ENCODE peak calls at places on chromosomes 16 and 17, in five cellular contexts. One of them, this sample, is unnamed.

GRCh38 chr17:63854709-63855108 is 12.2 kb upstream of the SMARCD2 start:
- DNase-seq in CD4-positive, alpha-beta T cell: no peak
- DNase-seq in Calu3: no peak
- DNase-seq in fibroblast of lung: no peak
- DNase-seq in AG10803: no peak
- DNase-seq in this sample: no peak

GRCh38 chr17:80169107-80169506 is 723 bp upstream of the CARD14 start:
- DNase-seq in CD4-positive, alpha-beta T cell: no peak
- DNase-seq in AG10803: no peak
- DNase-seq in Calu3: no peak
- DNase-seq in fibroblast of lung: no peak
- DNase-seq in this sample: no peak

GRCh38 chr17:77322534-77323412 is 182.0 kb downstream of the SEC14L1 start:
- DNase-seq in fibroblast of lung: peak
- DNase-seq in CD4-positive, alpha-beta T cell: no peak
- DNase-seq in Calu3: peak
- DNase-seq in AG10803: peak
- DNase-seq in this sample: no peak

GRCh38 chr17:48954300-48954755 is 9.7 kb upstream of the SNF8 start:
- DNase-seq in fibroblast of lung: peak
- DNase-seq in CD4-positive, alpha-beta T cell: no peak
- DNase-seq in Calu3: peak
- DNase-seq in AG10803: peak
- DNase-seq in this sample: no peak

GRCh38 chr16:72635104-72635503 is 412.8 kb downstream of the ZFHX3 start:
- DNase-seq in CD4-positive, alpha-beta T cell: no peak
- DNase-seq in fibroblast of lung: no peak
- DNase-seq in Calu3: no peak
- DNase-seq in AG10803: no peak
- DNase-seq in this sample: no peak

GRCh38 chr16:15746332-15746731 is 96.3 kb downstream of the NDE1 start:
- DNase-seq in Calu3: no peak
- DNase-seq in fibroblast of lung: no peak
- DNase-seq in CD4-positive, alpha-beta T cell: no peak
- DNase-seq in AG10803: no peak
- DNase-seq in this sample: no peak

GRCh38 chr16:83835972-83836566 is 28.3 kb downstream of the HSBP1 start:
- DNase-seq in AG10803: peak
- DNase-seq in Calu3: no peak
- DNase-seq in CD4-positive, alpha-beta T cell: no peak
- DNase-seq in fibroblast of lung: peak
- DNase-seq in this sample: no peak

GRCh38 chr17:13212861-13213260 is 195.0 kb upstream of the ELAC2 start:
- DNase-seq in Calu3: no peak
- DNase-seq in fibroblast of lung: no peak
- DNase-seq in AG10803: no peak
- DNase-seq in CD4-positive, alpha-beta T cell: no peak
- DNase-seq in this sample: no peak

GRCh38 chr17:2071421-2072281 is 16.7 kb downstream of the HIC1 start:
- DNase-seq in CD4-positive, alpha-beta T cell: no peak
- DNase-seq in AG10803: peak
- DNase-seq in fibroblast of lung: peak
- DNase-seq in Calu3: no peak
- DNase-seq in this sample: no peak

GRCh38 chr17:37609170-37610040 is at the start of gene SYNRG:
- DNase-seq in fibroblast of lung: peak
- DNase-seq in AG10803: peak
- DNase-seq in Calu3: peak
- DNase-seq in CD4-positive, alpha-beta T cell: peak
- DNase-seq in this sample: peak
- TF ChIP-seq CTCF in fibroblast of lung: peak
- TF ChIP-seq CTCF in AG10803: peak
- TF ChIP-seq CTCF in Calu3: peak
- TF ChIP-seq CTCF in CD4-positive, alpha-beta T cell: peak
- TF ChIP-seq CTCF in this sample: peak

DNA sequence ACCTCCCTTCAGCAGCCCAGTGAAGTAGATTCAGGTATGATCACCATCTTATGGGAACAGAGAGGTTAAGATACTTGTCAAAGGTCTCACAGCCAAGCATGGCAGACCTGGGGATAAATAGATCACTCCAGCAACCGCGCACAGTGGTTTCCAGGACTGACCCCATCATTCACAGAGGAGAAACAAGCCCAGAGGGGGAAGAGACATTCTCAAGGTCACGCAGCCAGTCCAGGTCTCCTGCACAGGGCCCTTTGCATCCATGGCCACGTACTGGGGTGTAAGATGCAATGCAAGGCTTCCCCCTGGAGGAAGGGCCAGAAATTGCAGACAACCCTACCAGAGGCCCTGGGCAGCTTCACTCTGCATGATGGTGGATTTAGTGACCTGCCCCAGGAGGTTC is 19.9 kb downstream of the TLE7 start:
- DNase-seq in CD4-positive, alpha-beta T cell: no peak
- DNase-seq in Calu3: peak
- DNase-seq in fibroblast of lung: no peak
- DNase-seq in AG10803: no peak
- DNase-seq in this sample: peak
- TF ChIP-seq CTCF in CD4-positive, alpha-beta T cell: peak
- TF ChIP-seq CTCF in Calu3: peak
- TF ChIP-seq CTCF in fibroblast of lung: peak
- TF ChIP-seq CTCF in AG10803: peak
- TF ChIP-seq CTCF in this sample: peak

GRCh38 chr17:16504974-16505373 is 13.0 kb upstream of the LRRC75A start:
- DNase-seq in fibroblast of lung: no peak
- DNase-seq in CD4-positive, alpha-beta T cell: no peak
- DNase-seq in Calu3: no peak
- DNase-seq in AG10803: no peak
- DNase-seq in this sample: no peak

GRCh38 chr17:16511515-16511914 is 19.5 kb upstream of the LRRC75A start:
- DNase-seq in CD4-positive, alpha-beta T cell: no peak
- DNase-seq in AG10803: no peak
- DNase-seq in Calu3: no peak
- DNase-seq in fibroblast of lung: no peak
- DNase-seq in this sample: no peak

GRCh38 chr17:16507918-16508533 is 16.0 kb upstream of the LRRC75A start:
- DNase-seq in Calu3: no peak
- DNase-seq in fibroblast of lung: no peak
- DNase-seq in CD4-positive, alpha-beta T cell: no peak
- DNase-seq in AG10803: no peak
- DNase-seq in this sample: no peak

GRCh38 chr17:16512011-16512410 is 20.0 kb upstream of the LRRC75A start:
- DNase-seq in AG10803: no peak
- DNase-seq in CD4-positive, alpha-beta T cell: no peak
- DNase-seq in fibroblast of lung: no peak
- DNase-seq in Calu3: no peak
- DNase-seq in this sample: no peak

DNA sequence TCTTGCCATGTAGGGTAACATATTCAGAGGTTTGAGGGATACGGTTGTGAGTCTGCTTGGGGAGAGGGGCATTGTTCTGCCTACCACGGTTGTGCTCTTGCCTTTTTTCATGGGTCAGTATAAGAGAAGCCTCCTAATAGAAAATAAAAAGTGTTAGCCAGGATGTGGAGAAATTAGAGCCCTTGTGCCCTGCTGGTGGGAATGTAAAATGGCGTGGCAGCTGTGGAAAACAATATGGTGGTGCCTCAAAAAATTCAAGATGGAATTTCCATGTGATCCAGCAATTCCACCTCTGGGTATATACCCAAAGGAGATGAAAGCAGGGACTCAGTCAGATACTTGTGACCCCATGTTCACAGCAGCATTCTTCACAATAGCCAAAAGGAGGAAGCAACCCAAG is 14.2 kb upstream of the LRRC75A start:
- DNase-seq in AG10803: no peak
- DNase-seq in fibroblast of lung: no peak
- DNase-seq in CD4-positive, alpha-beta T cell: no peak
- DNase-seq in Calu3: no peak
- DNase-seq in this sample: no peak
- TF ChIP-seq CTCF in AG10803: peak
- TF ChIP-seq CTCF in fibroblast of lung: peak
- TF ChIP-seq CTCF in CD4-positive, alpha-beta T cell: no peak
- TF ChIP-seq CTCF in Calu3: no peak
- TF ChIP-seq CTCF in this sample: peak

GRCh38 chr16:1153480-1154160 is 714 bp downstream of the CACNA1H start:
- DNase-seq in Calu3: no peak
- DNase-seq in CD4-positive, alpha-beta T cell: no peak
- DNase-seq in fibroblast of lung: no peak
- DNase-seq in AG10803: no peak
- DNase-seq in this sample: no peak
- TF ChIP-seq CTCF in Calu3: no peak
- TF ChIP-seq CTCF in CD4-positive, alpha-beta T cell: no peak
- TF ChIP-seq CTCF in fibroblast of lung: no peak
- TF ChIP-seq CTCF in AG10803: no peak
- TF ChIP-seq CTCF in this sample: no peak

GRCh38 chr16:53866520-53866919 is 162.6 kb downstream of the FTO start:
- DNase-seq in CD4-positive, alpha-beta T cell: no peak
- DNase-seq in AG10803: no peak
- DNase-seq in fibroblast of lung: no peak
- DNase-seq in Calu3: no peak
- DNase-seq in this sample: no peak

GRCh38 chr16:53864819-53865491 is 161.0 kb downstream of the FTO start:
- DNase-seq in fibroblast of lung: no peak
- DNase-seq in AG10803: no peak
- DNase-seq in CD4-positive, alpha-beta T cell: no peak
- DNase-seq in Calu3: peak
- DNase-seq in this sample: no peak

GRCh38 chr16:53872248-53873221 is 168.6 kb downstream of the FTO start:
- DNase-seq in fibroblast of lung: peak
- DNase-seq in Calu3: no peak
- DNase-seq in CD4-positive, alpha-beta T cell: no peak
- DNase-seq in AG10803: peak
- DNase-seq in this sample: no peak

GRCh38 chr16:53865492-53865863 is 161.5 kb downstream of the FTO start:
- DNase-seq in CD4-positive, alpha-beta T cell: no peak
- DNase-seq in Calu3: no peak
- DNase-seq in AG10803: peak
- DNase-seq in fibroblast of lung: no peak
- DNase-seq in this sample: no peak

GRCh38 chr16:53870831-53871230 is 166.9 kb downstream of the FTO start:
- DNase-seq in AG10803: no peak
- DNase-seq in Calu3: no peak
- DNase-seq in fibroblast of lung: no peak
- DNase-seq in CD4-positive, alpha-beta T cell: no peak
- DNase-seq in this sample: no peak
- TF ChIP-seq CTCF in AG10803: no peak
- TF ChIP-seq CTCF in Calu3: no peak
- TF ChIP-seq CTCF in fibroblast of lung: no peak
- TF ChIP-seq CTCF in CD4-positive, alpha-beta T cell: no peak
- TF ChIP-seq CTCF in this sample: no peak

GRCh38 chr16:51146256-51146924 is 4.7 kb downstream of the SALL1 start:
- DNase-seq in fibroblast of lung: peak
- DNase-seq in AG10803: peak
- DNase-seq in Calu3: no peak
- DNase-seq in CD4-positive, alpha-beta T cell: no peak
- DNase-seq in this sample: no peak
- TF ChIP-seq CTCF in fibroblast of lung: peak
- TF ChIP-seq CTCF in AG10803: peak
- TF ChIP-seq CTCF in Calu3: peak
- TF ChIP-seq CTCF in CD4-positive, alpha-beta T cell: no peak
- TF ChIP-seq CTCF in this sample: peak

GRCh38 chr17:45662432-45662831 is 121.7 kb upstream of the CRHR1 start:
- DNase-seq in fibroblast of lung: no peak
- DNase-seq in CD4-positive, alpha-beta T cell: no peak
- DNase-seq in AG10803: no peak
- DNase-seq in Calu3: no peak
- DNase-seq in this sample: no peak

GRCh38 chr17:45666046-45666600 is 118.0 kb upstream of the CRHR1 start:
- DNase-seq in Calu3: no peak
- DNase-seq in CD4-positive, alpha-beta T cell: no peak
- DNase-seq in AG10803: no peak
- DNase-seq in fibroblast of lung: no peak
- DNase-seq in this sample: no peak

GRCh38 chr17:45660474-45660873 is 123.6 kb upstream of the CRHR1 start:
- DNase-seq in fibroblast of lung: no peak
- DNase-seq in Calu3: no peak
- DNase-seq in AG10803: no peak
- DNase-seq in CD4-positive, alpha-beta T cell: no peak
- DNase-seq in this sample: no peak

GRCh38 chr17:45666641-45667040 is 117.5 kb upstream of the CRHR1 start:
- DNase-seq in CD4-positive, alpha-beta T cell: no peak
- DNase-seq in AG10803: no peak
- DNase-seq in Calu3: no peak
- DNase-seq in fibroblast of lung: no peak
- DNase-seq in this sample: no peak

DNA sequence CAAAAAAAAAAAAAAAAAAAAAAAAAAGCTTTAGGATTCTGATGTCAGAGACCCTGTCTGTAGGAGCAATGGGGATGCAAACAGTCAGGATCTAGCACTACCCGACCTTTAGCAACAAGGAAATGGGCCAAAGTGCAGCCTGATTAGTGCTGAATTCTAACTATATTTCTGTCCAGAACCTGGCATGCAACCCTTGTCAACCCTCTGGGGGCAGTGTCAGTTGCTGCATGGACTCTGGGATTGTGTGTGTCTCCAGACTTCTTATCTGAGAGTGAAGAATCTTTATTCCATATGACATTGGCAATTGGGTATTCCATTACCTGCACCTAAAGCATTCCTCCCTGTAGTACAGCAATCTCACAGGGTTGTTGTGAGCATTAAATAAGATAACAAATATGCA is 120.3 kb upstream of the CRHR1 start:
- DNase-seq in CD4-positive, alpha-beta T cell: no peak
- DNase-seq in Calu3: no peak
- DNase-seq in fibroblast of lung: no peak
- DNase-seq in AG10803: no peak
- DNase-seq in this sample: no peak
- TF ChIP-seq CTCF in CD4-positive, alpha-beta T cell: no peak
- TF ChIP-seq CTCF in Calu3: no peak
- TF ChIP-seq CTCF in fibroblast of lung: no peak
- TF ChIP-seq CTCF in AG10803: no peak
- TF ChIP-seq CTCF in this sample: no peak